ENCODE peak calls at places on chromosomes 3 and 15, in four cellular contexts. Y is HEK293T; A is activated CD4-positive, alpha-beta T cell treated with anti-CD3 and anti-CD28 coated beads, Interleukin-2, amount 10 ng/mL, durations not matched to agents 7 days and 5 days; L is heart right ventricle. F is an unnamed sample.

GRCh38 chr3:59919581-59919980 is 869.8 kb upstream of the CFAP20DC start:
- DNase-seq in Y (no peak), A (no peak), L (no peak), F (no peak)

GRCh38 chr3:58137306-58137705 is 73.5 kb downstream of the DNASE1L3 start:
- DNase-seq in Y (no peak), L (no peak), A (no peak), F (no peak)

GRCh38 chr3:34864011-34864410 is 775.3 kb upstream of the ARPP21 start:
- DNase-seq in Y (no peak), A (no peak), L (no peak), F (no peak)

GRCh38 chr15:65576669-65577068 is 34.3 kb downstream of the INTS14 start:
- DNase-seq in L (no peak), Y (no peak), A (no peak), F (no peak)

GRCh38 chr15:78103406-78104118 is 11.2 kb downstream of the SH2D7 start:
- DNase-seq in A (peak), Y (no peak), L (no peak), F (no peak)

GRCh38 chr15:68318008-68318835 is 40.7 kb downstream of the FEM1B start:
- DNase-seq in A (no peak), Y (no peak), L (no peak), F (no peak)

GRCh38 chr3:194273396-194274310 is 77.5 kb downstream of the CPN2 start:
- DNase-seq in L (no peak), Y (no peak), A (no peak), F (no peak)

GRCh38 chr3:8629151-8630021 is 15.2 kb downstream of the SSUH2 start:
- DNase-seq in L (no peak), Y (peak), A (no peak), F (no peak)

GRCh38 chr3:173639098-173639497 is 241.6 kb downstream of the NLGN1 start:
- DNase-seq in Y (no peak), A (no peak), L (no peak), F (no peak)

GRCh38 chr3:157239082-157239704 is 79.2 kb upstream of the CCNL1 start:
- DNase-seq in L (peak), A (peak), Y (peak), F (peak)

GRCh38 chr15:74396445-74397238 is 29.2 kb upstream of the CYP11A1 start:
- DNase-seq in A (no peak), L (no peak), Y (no peak), F (no peak)

GRCh38 chr3:178584722-178585121 is 48.5 kb downstream of the KCNMB2 start:
- DNase-seq in L (no peak), Y (no peak), A (no peak), F (no peak)

GRCh38 chr15:64289550-64289949 is 66.4 kb downstream of the CSNK1G1 start:
- DNase-seq in L (no peak), Y (no peak), A (no peak), F (no peak)

F was measured in nephron progenitor cell.